ENCODE peak calls at places on chromosomes 7 and 10, in six cellular contexts. P is mammary epithelial cell; C is AG04450; W is hepatocyte; E is neural progenitor cell; H is CD8-positive, alpha-beta T cell. U is an unnamed sample.

GRCh38 chr10:103814626-103815370 is 40.6 kb downstream of the SH3PXD2A start:
- DNase-seq in P (no peak), C (no peak), W (peak), E (no peak), H (no peak), U (no peak)

GRCh38 chr7:24948739-24949138 is 31.2 kb downstream of the OSBPL3 start:
- DNase-seq in P (no peak), C (no peak), W (no peak), E (no peak), H (no peak), U (no peak)

GRCh38 chr10:13658864-13659685 is 72.3 kb downstream of the PRPF18 start:
- DNase-seq in P (no peak), C (no peak), W (no peak), E (no peak), H (no peak), U (no peak)

GRCh38 chr10:23994459-23995046 is 214.4 kb upstream of the KIAA1217 start:
- DNase-seq in P (peak), C (peak), W (peak), E (peak), H (no peak), U (no peak)

GRCh38 chr7:118312051-118312450 is 87.5 kb downstream of the ANKRD7 start:
- DNase-seq in P (no peak), C (no peak), W (no peak), E (no peak), H (no peak), U (no peak)

GRCh38 chr10:127149613-127150081 is 46.7 kb downstream of the INSYN2A start:
- DNase-seq in P (no peak), C (no peak), W (no peak), E (no peak), H (no peak), U (no peak)

GRCh38 chr7:47631711-47632110 is 49.8 kb upstream of the TNS3 start:
- DNase-seq in P (no peak), C (no peak), W (no peak), E (no peak), H (no peak), U (no peak)

GRCh38 chr7:88477957-88478356 is 171.3 kb upstream of the STEAP4 start:
- DNase-seq in P (no peak), C (no peak), W (peak), E (no peak), H (no peak), U (no peak)

GRCh38 chr7:14018751-14019150 is 29.3 kb upstream of the ETV1 start:
- DNase-seq in P (no peak), C (no peak), W (no peak), E (no peak), H (no peak), U (no peak)

GRCh38 chr7:301291-302053 is 11.5 kb downstream of the FOXL3 start:
- DNase-seq in P (no peak), C (no peak), W (no peak), E (no peak), H (no peak), U (no peak)

GRCh38 chr10:43250925-43251663 is 15.8 kb downstream of the RASGEF1A start:
- DNase-seq in P (no peak), C (no peak), W (no peak), E (no peak), H (no peak), U (no peak)

GRCh38 chr10:77768046-77768445 is 130.4 kb upstream of the KCNMA1 start:
- DNase-seq in P (no peak), C (no peak), W (no peak), E (peak), H (no peak), U (no peak)

GRCh38 chr7:149501651-149502050 is 4.0 kb upstream of the ZNF746 start:
- DNase-seq in P (no peak), C (no peak), W (no peak), E (no peak), H (no peak), U (no peak)

GRCh38 chr10:129848571-129849451 is 115.3 kb downstream of the EBF3 start:
- DNase-seq in P (no peak), C (no peak), W (no peak), E (no peak), H (no peak), U (no peak)

GRCh38 chr7:98254516-98254915 is 2.5 kb upstream of the TECPR1 start:
- DNase-seq in P (no peak), C (no peak), W (no peak), E (no peak), H (no peak), U (no peak)

GRCh38 chr7:155007947-155008346 is 5.0 kb upstream of the PAXIP1 start:
- DNase-seq in P (no peak), C (no peak), W (no peak), E (peak), H (no peak), U (no peak)

GRCh38 chr10:320787-321186 is 185.5 kb downstream of the ZMYND11 start:
- DNase-seq in P (no peak), C (no peak), W (no peak), E (no peak), H (no peak), U (no peak)

GRCh38 chr7:86848226-86848625 is 204.5 kb downstream of the GRM3 start:
- DNase-seq in P (no peak), C (no peak), W (peak), E (no peak), H (no peak), U (no peak)

GRCh38 chr10:17673517-17674051 is 29.6 kb downstream of the STAM start:
- DNase-seq in P (peak), C (peak), W (peak), E (peak), H (no peak), U (peak)

GRCh38 chr7:39187130-39187529 is 209.4 kb downstream of the POU6F2 start:
- DNase-seq in P (no peak), C (no peak), W (no peak), E (no peak), H (no peak), U (no peak)

GRCh38 chr7:3232228-3232627 is 68.8 kb upstream of the SDK1 start:
- DNase-seq in P (no peak), C (no peak), W (no peak), E (no peak), H (no peak), U (no peak)

GRCh38 chr7:143467724-143468123 is 9.9 kb upstream of the TAS2R41 start:
- DNase-seq in P (no peak), C (no peak), W (no peak), E (no peak), H (no peak), U (no peak)

GRCh38 chr7:8063706-8064297 is 95.2 kb downstream of the GLCCI1 start:
- DNase-seq in P (peak), C (no peak), W (no peak), E (no peak), H (no peak), U (peak)

GRCh38 chr7:33667261-33667660 is 238.1 kb upstream of the BMPER start:
- DNase-seq in P (peak), C (no peak), W (no peak), E (no peak), H (no peak), U (no peak)

GRCh38 chr10:42476101-42476500 is 162.3 kb downstream of the ZNF33B start:
- DNase-seq in P (no peak), C (no peak), W (no peak), E (no peak), H (no peak), U (no peak)

GRCh38 chr7:114026486-114027089 is 107.8 kb upstream of the PPP1R3A start:
- DNase-seq in P (peak), C (peak), W (peak), E (peak), H (no peak), U (peak)

GRCh38 chr7:102925962-102926825 is 13.4 kb downstream of the LRRC17 start:
- DNase-seq in P (no peak), C (no peak), W (no peak), E (no peak), H (no peak), U (no peak)

GRCh38 chr7:19122018-19122588 is 4.7 kb upstream of the TWIST1 start:
- DNase-seq in P (peak), C (no peak), W (no peak), E (peak), H (no peak), U (no peak)

GRCh38 chr7:66050990-66051424 is 24.6 kb upstream of the ASL start:
- DNase-seq in P (peak), C (peak), W (peak), E (no peak), H (no peak), U (peak)

GRCh38 chr10:72038458-72039001 is 49.8 kb downstream of the SPOCK2 start:
- DNase-seq in P (peak), C (no peak), W (peak), E (peak), H (no peak), U (no peak)

GRCh38 chr7:10212664-10213063 is 761.0 kb upstream of the PHF14 start:
- DNase-seq in P (no peak), C (no peak), W (peak), E (no peak), H (no peak), U (no peak)

GRCh38 chr10:130901311-130902165 is 410.0 kb downstream of the TCERG1L start:
- DNase-seq in P (no peak), C (no peak), W (no peak), E (peak), H (no peak), U (no peak)

GRCh38 chr7:37054631-37055300 is 330.5 kb upstream of the AOAH start:
- DNase-seq in P (no peak), C (no peak), W (no peak), E (no peak), H (no peak), U (no peak)

GRCh38 chr10:22615819-22616499 is 98.4 kb downstream of the PIP4K2A start:
- DNase-seq in P (no peak), C (no peak), W (peak), E (no peak), H (no peak), U (no peak)

DNA sequence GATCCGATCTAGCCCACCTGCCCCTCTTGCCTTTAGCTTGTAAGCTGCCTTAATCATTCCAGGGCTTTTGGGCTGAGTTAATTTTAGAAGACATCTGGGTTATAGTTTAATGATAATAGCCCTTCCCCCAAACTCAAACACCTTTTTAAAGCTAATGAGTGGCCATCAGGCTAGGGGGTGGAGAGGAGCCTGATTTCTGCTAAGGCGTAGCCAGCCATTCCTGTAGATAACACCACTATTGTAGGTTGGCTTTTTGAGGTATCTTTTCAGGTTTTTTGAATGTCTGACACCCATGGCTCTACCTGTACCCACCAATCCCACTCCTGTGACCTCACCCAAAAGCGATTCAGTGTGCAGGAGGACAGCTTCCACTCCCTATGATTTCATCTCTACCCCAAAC is 7.6 kb upstream of the SYPL1 start:
- DNase-seq in P (no peak), C (no peak), W (no peak), E (no peak), H (no peak), U (no peak)
- TF ChIP-seq CTCF in P (no peak), C (no peak), W (no peak), E (no peak), H (no peak), U (no peak)

DNA sequence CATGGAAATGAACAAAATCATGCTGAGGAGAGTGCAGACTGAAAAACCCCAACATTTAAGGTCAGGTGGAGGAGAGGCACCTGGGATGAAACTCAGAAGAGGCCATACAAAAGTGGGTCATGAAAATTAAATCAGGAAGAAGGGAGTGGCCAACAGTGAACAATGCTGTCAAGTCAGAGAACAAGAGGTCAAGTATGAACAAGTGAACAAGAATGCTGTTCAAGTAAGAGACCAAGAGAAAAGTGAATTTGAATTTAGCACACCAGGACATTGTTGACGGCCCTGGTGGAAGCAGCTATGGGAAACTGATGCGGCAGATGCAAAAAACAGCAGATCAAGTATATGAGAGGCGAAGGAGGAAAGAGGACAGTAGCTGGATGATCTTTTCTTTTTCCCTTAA is 7.9 kb downstream of the CEP41 start:
- DNase-seq in P (peak), C (no peak), W (no peak), E (no peak), H (no peak), U (no peak)
- H3K27ac ChIP-seq in P (peak), C (no peak), W (peak), E (no peak), H (no peak), U (no peak)

GRCh38 chr7:29840701-29841100 is 34.4 kb downstream of the WIPF3 start:
- DNase-seq in P (no peak), C (no peak), W (no peak), E (no peak), H (no peak), U (no peak)
- TF ChIP-seq CTCF in P (no peak), C (no peak), W (no peak), E (peak), H (no peak), U (no peak)

GRCh38 chr7:77409005-77409738 is 7.0 kb downstream of the GSAP start:
- DNase-seq in P (peak), C (no peak), W (no peak), E (no peak), H (no peak), U (peak)

GRCh38 chr7:77413128-77413527 is 3.0 kb downstream of the GSAP start:
- DNase-seq in P (no peak), C (no peak), W (no peak), E (no peak), H (no peak), U (no peak)

GRCh38 chr7:77407906-77408305 is 8.2 kb downstream of the GSAP start:
- DNase-seq in P (no peak), C (no peak), W (no peak), E (no peak), H (no peak), U (no peak)

GRCh38 chr7:77406421-77406820 is 9.7 kb downstream of the GSAP start:
- DNase-seq in P (no peak), C (no peak), W (no peak), E (no peak), H (no peak), U (no peak)

DNA sequence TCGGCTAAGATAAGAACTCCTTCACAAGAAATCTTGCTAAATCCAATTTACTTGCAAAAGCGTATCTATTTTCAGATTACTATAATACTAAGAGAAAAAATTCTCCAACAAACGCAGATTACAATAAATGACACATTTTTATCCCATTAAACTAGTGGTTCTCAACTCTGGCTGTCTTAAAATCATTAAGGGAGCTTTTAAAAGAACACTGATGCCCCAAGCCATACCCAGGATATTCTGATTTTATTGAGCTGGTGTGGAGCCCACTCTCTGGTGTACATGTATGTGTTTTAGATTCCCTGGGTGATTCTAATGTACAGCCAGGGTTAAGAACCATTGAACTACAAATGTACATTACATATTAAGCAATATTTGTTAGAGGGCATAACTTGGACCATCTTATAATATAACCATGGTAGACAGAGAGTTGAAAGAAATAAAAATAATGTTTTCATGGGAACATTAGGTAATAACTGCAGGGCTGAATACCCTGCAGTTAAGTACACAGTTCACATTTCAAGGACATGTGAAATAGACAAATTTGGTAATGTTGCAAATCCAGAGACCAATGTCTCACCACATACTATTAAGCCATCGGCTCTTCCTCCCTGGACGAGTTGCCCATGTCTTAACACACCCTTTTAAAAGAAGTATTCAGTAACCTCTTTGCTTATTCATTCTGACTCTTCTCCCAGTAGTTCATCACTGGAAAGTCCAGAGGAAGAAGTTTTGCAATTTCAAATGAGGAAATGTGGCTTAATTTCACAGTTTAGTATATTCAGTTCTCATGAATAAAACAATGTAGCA is 6.2 kb downstream of the GSAP start:
- DNase-seq in P (peak), C (peak), W (no peak), E (no peak), H (no peak), U (peak)
- H3K27ac ChIP-seq in P (peak), C (no peak), W (peak), E (no peak), H (no peak), U (peak)

DNA sequence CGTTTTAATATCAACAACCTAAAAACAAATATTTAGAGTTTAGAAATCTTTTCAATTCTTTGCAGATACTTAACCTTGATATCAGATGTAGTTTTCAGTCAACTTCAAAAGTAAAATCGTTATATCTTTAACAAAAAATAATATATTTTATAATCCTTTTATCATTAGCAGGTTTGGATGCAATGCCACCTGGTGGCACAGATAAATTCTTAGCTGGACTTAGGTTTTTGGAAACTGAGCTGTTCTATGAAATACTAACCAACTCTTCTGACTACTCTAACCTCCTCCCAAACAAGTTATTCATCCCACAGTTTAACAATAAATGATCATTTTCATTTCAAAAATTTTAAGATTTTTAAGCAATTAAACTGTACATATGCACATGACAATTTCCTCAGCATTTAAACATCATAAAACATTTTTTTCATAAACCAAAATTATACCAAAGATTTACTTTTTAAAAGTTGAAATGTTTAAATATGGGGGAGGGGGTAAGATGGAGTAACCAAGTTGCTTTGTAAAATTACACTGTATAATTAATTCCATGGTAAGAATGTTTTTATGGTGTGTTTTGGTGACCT is 56.9 kb downstream of the HIBADH start:
- DNase-seq in P (peak), C (no peak), W (peak), E (peak), H (no peak), U (no peak)
- TF ChIP-seq CTCF in P (peak), C (peak), W (peak), E (peak), H (no peak), U (no peak)